ENCODE peak calls at places on chromosomes 7 and 10, in nine cellular contexts. A, Z, T, R, W, S, F, E and P are unnamed samples.

GRCh38 chr7:87926581-87927461 is 7.2 kb upstream of the ADAM22 start:
- DNase-seq in A (no peak), W (peak), F (no peak), E (peak), T (no peak), Z (no peak), R (peak), S (no peak), P (peak)

GRCh38 chr10:122163182-122164027 is 107.7 kb upstream of the BTBD16 start:
- DNase-seq in S (no peak), W (no peak), T (no peak), Z (no peak), F (no peak), R (no peak), A (peak), E (no peak), P (no peak)

GRCh38 chr7:49776994-49777393 is 3.6 kb downstream of the VWC2 start:
- DNase-seq in W (no peak), Z (no peak), T (no peak), E (no peak), F (peak), R (no peak), A (no peak), S (no peak), P (no peak)

GRCh38 chr10:28535846-28536245 is 2.9 kb downstream of the WAC start:
- DNase-seq in W (no peak), Z (no peak), S (no peak), A (no peak), F (no peak), T (no peak), R (no peak), E (no peak), P (no peak)

GRCh38 chr7:78794101-78794500 is 659.4 kb downstream of the MAGI2 start:
- DNase-seq in T (no peak), Z (no peak), A (no peak), W (no peak), S (peak), F (no peak), R (no peak), E (no peak), P (peak)

GRCh38 chr7:133562617-133563016 is 309.7 kb downstream of the EXOC4 start:
- DNase-seq in E (no peak), W (no peak), T (no peak), S (peak), R (no peak), F (no peak), A (no peak), Z (no peak), P (no peak)

GRCh38 chr10:91589015-91589655 is 43.7 kb downstream of the PPP1R3C start:
- DNase-seq in E (no peak), W (no peak), Z (no peak), S (no peak), F (peak), R (no peak), T (peak), A (no peak), P (no peak)

GRCh38 chr10:71429929-71430328 is 33.2 kb downstream of the CDH23 start:
- DNase-seq in T (no peak), A (peak), S (no peak), E (no peak), F (no peak), R (no peak), Z (no peak), W (no peak), P (no peak)

GRCh38 chr7:7347045-7347444 is 164.7 kb downstream of the C1GALT1 start:
- DNase-seq in W (no peak), R (no peak), A (no peak), E (no peak), F (no peak), S (no peak), T (no peak), Z (no peak), P (no peak)

GRCh38 chr7:51070163-51070562 is 246.4 kb downstream of the COBL start:
- DNase-seq in R (no peak), W (no peak), F (no peak), E (no peak), T (no peak), S (no peak), Z (no peak), A (no peak), P (no peak)

GRCh38 chr7:106485031-106485551 is 175.9 kb downstream of the CCDC71L start:
- DNase-seq in E (peak), W (no peak), R (no peak), Z (no peak), A (no peak), T (no peak), S (no peak), F (no peak), P (peak)

GRCh38 chr7:15016726-15017125 is 114.2 kb upstream of the DGKB start:
- DNase-seq in S (no peak), A (no peak), F (no peak), R (no peak), E (no peak), T (no peak), W (no peak), Z (no peak), P (no peak)

GRCh38 chr10:61100882-61101281 is 156.9 kb upstream of the RHOBTB1 start:
- DNase-seq in R (no peak), W (no peak), S (no peak), Z (no peak), F (no peak), A (no peak), E (no peak), T (no peak), P (no peak)

GRCh38 chr7:8109196-8110022 is 140.8 kb downstream of the GLCCI1 start:
- DNase-seq in A (no peak), E (no peak), F (no peak), S (peak), Z (no peak), W (no peak), T (no peak), R (no peak), P (peak)

GRCh38 chr7:7736671-7737070 is 18.3 kb upstream of the RPA3 start:
- DNase-seq in R (no peak), W (no peak), F (no peak), E (no peak), S (no peak), Z (no peak), T (no peak), A (no peak), P (no peak)

GRCh38 chr7:137844690-137845425 is 1.9 kb downstream of the DGKI start:
- DNase-seq in E (no peak), F (no peak), W (no peak), T (no peak), A (no peak), R (no peak), S (no peak), Z (no peak), P (no peak)

GRCh38 chr10:101031796-101032636 is 982 bp downstream of the SFXN3 start:
- DNase-seq in S (no peak), W (no peak), T (peak), R (no peak), E (peak), A (peak), Z (peak), F (peak), P (peak)

GRCh38 chr10:84599254-84599653 is 270.9 kb downstream of the CCSER2 start:
- DNase-seq in A (no peak), R (no peak), T (no peak), E (no peak), F (no peak), W (no peak), Z (no peak), S (no peak), P (no peak)

GRCh38 chr7:38825721-38826440 is 83.1 kb downstream of the VPS41 start:
- DNase-seq in E (peak), A (no peak), F (peak), Z (no peak), T (no peak), S (no peak), R (no peak), W (no peak), P (peak)

GRCh38 chr7:100189061-100189460 is 11.3 kb downstream of the STAG3 start:
- DNase-seq in A (no peak), Z (no peak), T (no peak), R (no peak), F (no peak), W (no peak), S (no peak), E (no peak), P (no peak)

GRCh38 chr7:102451371-102452054 is 13.2 kb downstream of the ALKBH4 start:
- DNase-seq in Z (no peak), E (no peak), W (no peak), R (no peak), T (no peak), F (no peak), A (peak), S (no peak), P (no peak)

GRCh38 chr7:102447311-102447710 is 13.9 kb downstream of the ORAI2 start:
- DNase-seq in T (no peak), E (no peak), A (no peak), W (no peak), R (no peak), F (no peak), Z (no peak), S (no peak), P (no peak)

GRCh38 chr7:102452451-102452850 is 12.2 kb downstream of the ALKBH4 start:
- DNase-seq in F (no peak), E (no peak), Z (no peak), T (no peak), R (no peak), S (no peak), W (no peak), A (no peak), P (no peak)

GRCh38 chr7:102449136-102449535 is 15.5 kb downstream of the ALKBH4 start:
- DNase-seq in E (no peak), W (no peak), R (no peak), A (no peak), S (no peak), F (no peak), T (no peak), Z (no peak), P (no peak)

GRCh38 chr7:102450242-102450641 is 14.4 kb downstream of the ALKBH4 start:
- DNase-seq in Z (no peak), A (no peak), R (no peak), T (no peak), F (no peak), S (no peak), E (peak), W (no peak), P (no peak)
- TF ChIP-seq CTCF in Z (peak), A (peak), R (peak), T (no peak), F (peak), S (peak), E (peak), W (peak), P (peak)

DNA sequence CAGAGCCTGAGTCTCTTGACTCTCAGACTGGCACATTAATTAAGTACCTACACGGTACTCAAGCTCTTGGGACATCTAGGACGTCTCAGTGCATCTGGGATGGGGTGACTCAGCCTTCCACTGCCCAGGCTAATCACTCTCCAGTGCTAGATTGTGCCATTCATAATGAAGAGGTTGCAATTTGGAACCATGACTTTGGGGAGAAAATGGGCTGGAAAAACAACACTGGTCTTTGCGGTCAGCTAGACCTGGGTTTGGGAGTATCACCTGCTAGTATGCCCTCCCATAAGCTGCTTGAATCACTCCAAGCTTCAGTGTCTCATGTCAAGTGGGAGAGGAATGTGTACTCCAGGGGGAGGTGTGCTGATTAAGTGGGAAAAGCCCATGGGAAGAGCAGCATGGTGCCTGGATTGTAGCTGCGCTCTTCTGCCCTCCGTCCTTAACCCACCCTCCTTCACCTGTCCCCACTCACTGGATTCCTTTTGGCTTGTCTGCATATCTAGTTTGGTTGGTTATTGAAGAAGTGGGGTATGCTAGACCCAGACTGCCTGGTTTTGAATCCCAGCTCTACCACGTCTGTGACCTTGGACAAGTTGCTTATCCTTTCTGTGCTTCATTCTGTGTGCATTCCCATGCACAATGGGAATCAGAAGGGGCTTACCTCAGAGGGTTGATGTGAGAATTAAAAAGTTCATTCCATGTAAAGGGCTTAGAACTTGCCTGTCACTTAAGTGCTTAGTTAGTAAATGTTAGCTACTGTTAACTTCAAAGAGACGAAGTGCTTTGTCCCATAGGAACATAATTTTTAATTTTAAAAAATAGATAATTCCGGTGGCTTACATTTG is 3.8 kb downstream of the NFE2L3 start:
- DNase-seq in S (peak), A (no peak), R (no peak), W (no peak), T (no peak), F (no peak), Z (no peak), E (peak), P (peak)
- H3K4me3 ChIP-seq in S (peak), A (peak), R (peak), W (peak), T (no peak), F (no peak), Z (peak), E (peak), P (peak)

GRCh38 chr7:130353196-130353595 is 8.6 kb downstream of the CPA5 start:
- DNase-seq in S (no peak), F (no peak), W (no peak), A (peak), E (no peak), Z (no peak), R (no peak), T (no peak), P (no peak)
- TF ChIP-seq CTCF in S (no peak), F (no peak), W (no peak), A (no peak), E (no peak), Z (no peak), R (no peak), T (no peak), P (no peak)

GRCh38 chr10:99533496-99534455 is 1.0 kb downstream of the NKX2-3 start:
- DNase-seq in A (peak), W (no peak), R (no peak), Z (no peak), T (no peak), F (no peak), S (no peak), E (no peak), P (no peak)
- H3K4me3 ChIP-seq in A (no peak), W (no peak), R (no peak), Z (no peak), T (no peak), F (no peak), S (no peak), E (no peak), P (no peak)

GRCh38 chr10:117164878-117165556 is 26.9 kb upstream of the VAX1 start:
- DNase-seq in E (no peak), Z (no peak), R (no peak), W (no peak), A (no peak), S (no peak), T (no peak), F (no peak), P (no peak)

GRCh38 chr10:117163954-117164292 is 25.9 kb upstream of the VAX1 start:
- DNase-seq in R (no peak), T (no peak), W (no peak), F (no peak), A (no peak), S (no peak), Z (no peak), E (no peak), P (no peak)

GRCh38 chr10:117162093-117163021 is 24.3 kb upstream of the VAX1 start:
- DNase-seq in F (no peak), T (no peak), S (no peak), W (no peak), A (no peak), E (no peak), Z (no peak), R (no peak), P (no peak)

GRCh38 chr10:117161386-117162033 is 23.4 kb upstream of the VAX1 start:
- DNase-seq in T (no peak), A (no peak), F (no peak), Z (no peak), R (no peak), W (no peak), S (no peak), E (no peak), P (no peak)

DNA sequence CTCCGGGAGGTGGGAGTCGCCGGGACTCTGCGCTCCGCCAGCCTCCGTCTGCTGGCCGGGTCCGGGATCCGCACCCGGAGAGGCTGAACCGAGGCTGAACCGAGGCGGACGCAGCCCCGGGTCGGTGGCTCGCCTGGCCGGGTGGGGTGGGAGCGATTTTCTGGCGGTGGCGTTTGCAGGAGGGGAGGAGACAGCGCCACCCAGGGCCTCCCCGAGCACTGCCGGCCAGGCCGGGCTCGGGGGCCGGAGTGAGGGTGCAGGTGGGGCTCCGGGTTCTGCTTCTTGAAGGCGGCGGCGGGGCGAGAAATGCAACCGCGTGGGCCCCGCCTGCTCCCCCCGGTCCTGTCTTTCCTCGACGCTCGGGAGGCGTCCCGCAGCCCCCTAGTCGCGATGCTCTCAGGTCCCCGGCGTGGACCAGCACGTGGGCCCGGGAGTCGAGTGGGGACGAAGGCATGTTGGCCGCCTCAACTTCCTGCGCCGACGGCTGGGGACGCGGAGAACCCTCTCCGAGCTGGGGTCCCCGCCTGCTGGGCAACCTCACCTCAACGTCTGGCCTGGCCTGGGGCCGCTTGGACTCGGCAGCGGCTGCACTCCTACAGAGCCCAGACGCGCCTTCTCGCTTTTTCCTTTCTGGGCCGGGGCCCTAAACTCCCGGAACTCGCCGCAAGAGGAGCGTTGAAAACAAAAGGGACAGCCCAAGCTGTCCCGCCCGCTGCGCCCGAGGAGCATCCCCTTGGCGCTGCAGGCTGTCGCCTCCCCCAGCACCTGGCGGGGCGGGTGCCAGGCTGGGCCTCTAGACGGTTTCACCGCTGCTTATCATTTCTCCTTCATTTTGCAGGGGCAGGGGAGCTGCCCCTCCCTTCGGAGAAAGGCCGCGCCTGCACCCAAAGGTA is 25.2 kb upstream of the VAX1 start:
- DNase-seq in T (no peak), F (no peak), Z (no peak), A (peak), W (no peak), S (no peak), R (no peak), E (no peak), P (no peak)
- TF ChIP-seq CTCF in T (no peak), F (no peak), Z (no peak), A (peak), W (no peak), S (peak), R (no peak), E (no peak), P (no peak)